ENCODE peak calls at places on chromosome 1, in six cellular contexts. F is lower leg skin, N is psoas muscle, G is transverse colon, O is heart right ventricle, D is tibial artery. B is an unnamed sample.

GRCh38 chr1:196260267-196260666 is 348.0 kb downstream of the KCNT2 start:
- DNase-seq in F (no peak), N (no peak), G (no peak), O (no peak), D (no peak), B (no peak)

GRCh38 chr1:19636065-19636464 is 8.0 kb upstream of the NBL1 start:
- DNase-seq in F (no peak), N (no peak), G (no peak), O (no peak), D (no peak), B (peak; percentile 66)

GRCh38 chr1:221724931-221725605 is 16.8 kb downstream of the DUSP10 start:
- DNase-seq in F (peak; percentile 55), N (peak; percentile 65), G (peak; percentile 21), O (no peak), D (peak; percentile 78), B (no peak)

GRCh38 chr1:201399352-201400126 is 415 bp upstream of the LAD1 start:
- DNase-seq in F (no peak), N (no peak), G (peak; percentile 72), O (no peak), D (no peak), B (no peak)

GRCh38 chr1:38487398-38487797 is 372.2 kb downstream of the RRAGC start:
- DNase-seq in F (no peak), N (no peak), G (no peak), O (no peak), D (no peak), B (no peak)

GRCh38 chr1:3504151-3504822 is 49.8 kb downstream of the ARHGEF16 start:
- DNase-seq in F (peak; percentile 90), N (peak; percentile 92), G (no peak), O (no peak), D (peak; percentile 96), B (peak; percentile 93)

GRCh38 chr1:61446531-61446991 is 278.4 kb downstream of the TM2D1 start:
- DNase-seq in F (no peak), N (no peak), G (no peak), O (no peak), D (no peak), B (no peak)

GRCh38 chr1:50774759-50775351 is 185.2 kb downstream of the FAF1 start:
- DNase-seq in F (no peak), N (no peak), G (no peak), O (no peak), D (no peak), B (no peak)

GRCh38 chr1:71667224-71667623 is 586.4 kb upstream of the ZRANB2 start:
- DNase-seq in F (no peak), N (no peak), G (no peak), O (no peak), D (no peak), B (no peak)

GRCh38 chr1:150365945-150366344 is 2.0 kb downstream of the RPRD2 start:
- DNase-seq in F (no peak), N (no peak), G (no peak), O (no peak), D (no peak), B (no peak)

GRCh38 chr1:6460349-6461236 is 5.4 kb downstream of the TNFRSF25 start:
- DNase-seq in F (no peak), N (no peak), G (no peak), O (no peak), D (no peak), B (no peak)

GRCh38 chr1:227915564-227916553 is 31.9 kb downstream of the WNT9A start:
- DNase-seq in F (no peak), N (no peak), G (no peak), O (no peak), D (no peak), B (no peak)

GRCh38 chr1:244361764-244362473 is 89.8 kb downstream of the ADSS2 start:
- DNase-seq in F (no peak), N (no peak), G (no peak), O (no peak), D (no peak), B (no peak)

GRCh38 chr1:113677250-113678158 is 81.8 kb downstream of the PHTF1 start:
- DNase-seq in F (no peak), N (peak; percentile 21), G (no peak), O (peak; percentile 35), D (no peak), B (no peak)

GRCh38 chr1:192575499-192576189 is at the start of gene RGS1:
- DNase-seq in F (no peak), N (no peak), G (peak; percentile 76), O (no peak), D (peak; percentile 66), B (no peak)

GRCh38 chr1:210830034-210831028 is 303.6 kb downstream of the KCNH1 start:
- DNase-seq in F (no peak), N (no peak), G (no peak), O (no peak), D (no peak), B (no peak)

GRCh38 chr1:153525088-153525713 is 10.6 kb downstream of the S100A6 start:
- DNase-seq in F (no peak), N (peak; percentile 27), G (no peak), O (no peak), D (peak; percentile 63), B (no peak)

GRCh38 chr1:228225740-228226139 is 17.9 kb downstream of the OBSCN start:
- DNase-seq in F (no peak), N (no peak), G (no peak), O (no peak), D (no peak), B (no peak)

GRCh38 chr1:107840746-107841145 is 124.2 kb downstream of the VAV3 start:
- DNase-seq in F (no peak), N (no peak), G (no peak), O (no peak), D (no peak), B (no peak)

GRCh38 chr1:19385869-19386591 is 73.9 kb downstream of the SLC66A1 start:
- DNase-seq in F (peak; percentile 70), N (peak; percentile 46), G (peak; percentile 73), O (peak; percentile 82), D (peak; percentile 80), B (peak; percentile 82)

GRCh38 chr1:226009650-226010044 is 10.5 kb upstream of the SDE2 start:
- DNase-seq in F (no peak), N (no peak), G (no peak), O (no peak), D (no peak), B (no peak)

GRCh38 chr1:77424236-77424635 is 142.4 kb downstream of the AK5 start:
- DNase-seq in F (no peak), N (no peak), G (no peak), O (no peak), D (no peak), B (no peak)

GRCh38 chr1:228405979-228406265 is 713 bp downstream of the TRIM11 start:
- DNase-seq in F (no peak), N (no peak), G (peak; percentile 33), O (no peak), D (no peak), B (no peak)

GRCh38 chr1:39900662-39901485 is 843 bp downstream of the MYCL start:
- DNase-seq in F (no peak), N (peak; percentile 16), G (peak; percentile 30), O (no peak), D (peak; percentile 64), B (no peak)

GRCh38 chr1:24966724-24967346 is 36.8 kb upstream of the RUNX3 start:
- DNase-seq in F (no peak), N (no peak), G (no peak), O (no peak), D (no peak), B (no peak)

GRCh38 chr1:21200767-21201166 is 24.1 kb upstream of the EIF4G3 start:
- DNase-seq in F (no peak), N (no peak), G (no peak), O (no peak), D (no peak), B (no peak)

DNA sequence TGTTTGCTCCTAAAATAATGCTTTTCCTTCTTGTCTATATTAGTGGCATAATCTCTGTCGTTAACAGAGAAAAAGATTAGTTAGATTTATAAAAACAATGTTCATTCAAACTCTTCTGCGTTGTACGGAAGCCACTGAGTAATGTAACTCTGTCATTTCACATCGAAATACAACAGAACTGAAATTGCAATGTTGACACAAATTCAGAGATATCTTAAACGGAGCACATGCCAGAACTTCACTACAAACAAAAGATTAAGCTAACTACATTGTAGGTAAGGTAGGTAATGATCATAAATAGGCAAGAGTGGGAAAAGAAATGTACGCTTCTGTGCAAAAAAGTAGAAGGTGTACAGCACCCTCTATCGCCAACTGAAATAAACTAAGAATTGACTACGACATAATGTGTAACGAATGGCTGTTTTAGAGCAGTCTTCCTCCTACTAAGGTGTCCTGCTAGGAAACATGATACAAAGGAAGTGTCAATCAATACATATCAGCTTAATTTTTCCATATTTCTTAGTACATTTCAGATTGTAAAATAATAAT is 56.6 kb downstream of the PCNX2 start:
- DNase-seq in F (no peak), N (no peak), G (no peak), O (no peak), D (no peak), B (no peak)
- TF ChIP-seq CTCF in F (no peak), N (peak; percentile 9), G (no peak), O (no peak), D (no peak), B (no peak)

GRCh38 chr1:111621050-111621449 is 1.5 kb downstream of the RAP1A start:
- DNase-seq in F (no peak), N (no peak), G (no peak), O (no peak), D (no peak), B (no peak)

GRCh38 chr1:111620412-111620971 is 903 bp downstream of the RAP1A start:
- DNase-seq in F (no peak), N (no peak), G (no peak), O (no peak), D (no peak), B (no peak)

GRCh38 chr1:111618081-111618480 is 1.5 kb upstream of the RAP1A start:
- DNase-seq in F (no peak), N (no peak), G (no peak), O (no peak), D (no peak), B (no peak)

GRCh38 chr1:111619635-111620411 is at the start of gene RAP1A:
- DNase-seq in F (peak; percentile 93), N (peak; percentile 96), G (peak; percentile 98), O (peak; percentile 96), D (peak; percentile 98), B (peak; percentile 96)

GRCh38 chr1:111618953-111619634 is 495 bp upstream of the RAP1A start:
- DNase-seq in F (no peak), N (no peak), G (no peak), O (no peak), D (no peak), B (no peak)
- H3K4me3 ChIP-seq in F (no peak overlapping the region), N (peak overlapping the region; percentile 91), G (peak overlapping the region; percentile 62), O (peak overlapping the region; percentile 91), D (peak overlapping the region; percentile 90), B (peak overlapping the region; percentile 75)

GRCh38 chr1:43639990-43640794 is 9.8 kb upstream of the KDM4A start:
- DNase-seq in F (no peak), N (no peak), G (no peak), O (no peak), D (no peak), B (no peak)
- TF ChIP-seq CTCF in F (no peak), N (no peak), G (no peak), O (no peak), D (no peak), B (no peak)

DNA sequence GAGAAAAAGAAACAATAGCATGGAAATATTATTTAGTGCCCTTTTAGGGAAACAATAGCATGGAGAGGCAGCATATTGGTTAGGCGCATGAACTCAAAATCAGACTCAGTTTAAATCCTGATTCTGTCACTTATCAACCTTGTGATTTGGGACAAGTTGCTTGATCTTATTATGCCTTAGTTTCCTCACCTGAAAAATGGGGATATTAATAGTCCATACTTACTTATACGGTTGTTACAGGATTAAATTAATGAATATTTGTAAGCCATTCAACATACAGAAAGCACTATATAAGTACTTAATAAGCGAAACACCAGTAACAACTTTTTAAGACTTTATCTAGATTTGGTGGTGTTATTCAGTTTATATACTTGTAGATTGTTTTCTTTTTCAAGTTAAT is 1.2 kb downstream of the TSEN15 start:
- DNase-seq in F (no peak), N (no peak), G (no peak), O (no peak), D (no peak), B (no peak)
- H3K4me3 ChIP-seq in F (no peak overlapping the region), N (peak overlapping the region; percentile 80), G (no peak overlapping the region), O (no peak overlapping the region), D (peak overlapping the region; percentile 96), B (peak overlapping the region; percentile 92)